ENCODE peak calls at places on chromosomes 1 and 21, in six cellular contexts. N, I, L, S, Y and K are unnamed samples. For H3K9me3, the result is how much of the 10 kb centered on the place peaks cover.

GRCh38 chr1:66944330-66945274 is 19.8 kb downstream of the MIER1 start:
- DNase-seq in L (peak), N (no peak), Y (peak), S (peak), I (no peak), K (no peak)

GRCh38 chr1:24929876-24930702 is at the start of gene RUNX3:
- DNase-seq in I (no peak), N (peak), L (no peak), Y (no peak), S (no peak), K (peak)

GRCh38 chr1:225855503-225856285 is 26.5 kb downstream of the TMEM63A start:
- DNase-seq in Y (no peak), I (no peak), L (no peak), S (no peak), N (no peak), K (no peak)

GRCh38 chr1:240501115-240501514 is 110.8 kb downstream of the GREM2 start:
- DNase-seq in S (peak), L (peak), N (no peak), I (no peak), Y (no peak), K (no peak)

GRCh38 chr1:113652773-113653172 is 106.5 kb downstream of the PHTF1 start:
- DNase-seq in S (no peak), Y (no peak), L (peak), N (no peak), I (no peak), K (no peak)

GRCh38 chr1:22754824-22755223 is 44.2 kb downstream of the EPHB2 start:
- DNase-seq in I (no peak), L (no peak), S (no peak), N (no peak), Y (no peak), K (no peak)

GRCh38 chr1:22709227-22709626 is 1.4 kb upstream of the EPHB2 start:
- DNase-seq in S (peak), I (no peak), L (no peak), N (peak), Y (no peak), K (no peak)

GRCh38 chr21:37008705-37009104 is 2.2 kb downstream of the RIPPLY3 start:
- DNase-seq in Y (no peak), S (no peak), L (no peak), N (no peak), I (no peak), K (no peak)

GRCh38 chr1:227889047-227889862 is 58.5 kb downstream of the WNT9A start:
- DNase-seq in N (peak), I (no peak), S (no peak), Y (no peak), L (no peak), K (no peak)

GRCh38 chr21:34204021-34204420 is 130.6 kb downstream of the MRPS6 start:
- DNase-seq in Y (no peak), N (no peak), L (no peak), S (no peak), I (no peak), K (no peak)

GRCh38 chr1:15249032-15249601 is 2.1 kb downstream of the FHAD1 start:
- DNase-seq in L (peak), Y (no peak), I (no peak), S (no peak), N (no peak), K (no peak)

GRCh38 chr1:209434066-209434465 is 149.4 kb upstream of the CAMK1G start:
- DNase-seq in I (no peak), L (no peak), Y (no peak), N (no peak), S (no peak), K (no peak)

GRCh38 chr1:115300087-115300856 is 37.8 kb downstream of the NGF start:
- DNase-seq in Y (peak), S (peak), N (no peak), I (no peak), L (peak), K (peak)

GRCh38 chr1:94142583-94142982 is 21.6 kb upstream of the ABCA4 start:
- DNase-seq in S (no peak), N (no peak), L (no peak), Y (no peak), I (no peak), K (no peak)
- H3K23ac ChIP-seq in S (no peak), N (no peak), L (no peak), Y (no peak), I (no peak), K (no peak)

GRCh38 chr1:95287825-95288224 is 53.8 kb downstream of the RWDD3 start:
- DNase-seq in N (no peak), I (no peak), L (no peak), Y (no peak), S (no peak), K (no peak)
- H3K9me3 ChIP-seq in N (under half), I (under half), L (under half), Y (under half), S (under half), K (under half)

DNA sequence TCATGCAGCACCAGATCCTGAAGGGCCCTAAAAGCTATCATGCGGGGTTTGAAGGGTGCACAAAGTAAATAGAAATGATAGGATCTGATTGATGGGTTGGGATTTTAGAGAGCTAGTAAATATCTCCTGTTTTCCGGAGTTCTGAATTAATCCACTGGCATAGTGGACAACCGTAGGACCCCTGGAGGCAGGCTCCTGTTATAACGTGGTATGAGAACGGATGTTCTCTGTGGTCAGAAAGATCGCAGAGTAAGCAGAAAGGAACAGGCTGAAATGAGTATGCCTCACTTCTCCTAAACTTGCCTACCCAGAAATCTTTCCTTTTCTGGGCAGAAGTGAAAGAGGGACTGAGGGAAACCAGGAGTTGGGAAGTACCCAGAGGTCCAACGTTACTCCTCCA is 470.8 kb downstream of the AJAP1 start:
- DNase-seq in I (no peak), S (no peak), L (no peak), Y (no peak), N (no peak), K (no peak)
- H3K23ac ChIP-seq in I (no peak), S (no peak), L (no peak), Y (no peak), N (no peak), K (no peak)

GRCh38 chr1:248787430-248787829 is 31.9 kb upstream of the LYPD8 start:
- DNase-seq in N (no peak), S (no peak), Y (no peak), I (no peak), L (no peak), K (no peak)
- H3K9me3 ChIP-seq in N (half or more), S (under half), Y (under half), I (half or more), L (under half), K (under half)

DNA sequence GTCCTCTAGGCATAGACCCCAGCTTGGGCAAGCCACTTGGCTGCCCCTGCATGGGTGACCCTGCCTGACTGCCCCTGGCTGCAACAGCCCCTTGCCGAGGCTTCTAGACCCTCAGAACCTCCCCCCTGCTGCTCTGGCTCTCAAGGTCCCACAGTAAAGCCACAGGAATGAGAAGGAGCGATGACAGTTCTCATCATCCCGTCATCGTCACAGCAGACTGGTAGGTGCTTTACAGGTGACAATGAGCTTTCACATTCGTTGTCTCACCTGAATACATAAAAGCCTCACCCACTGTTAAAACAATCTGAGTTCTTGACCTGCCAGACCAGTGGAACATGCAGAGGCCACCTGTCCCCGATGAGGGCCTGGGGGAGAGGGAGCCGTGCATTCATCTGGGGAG is 36.0 kb upstream of the GPR157 start:
- DNase-seq in I (no peak), S (no peak), Y (no peak), N (no peak), L (no peak), K (no peak)
- H3K23ac ChIP-seq in I (no peak), S (no peak), Y (no peak), N (no peak), L (peak), K (no peak)

DNA sequence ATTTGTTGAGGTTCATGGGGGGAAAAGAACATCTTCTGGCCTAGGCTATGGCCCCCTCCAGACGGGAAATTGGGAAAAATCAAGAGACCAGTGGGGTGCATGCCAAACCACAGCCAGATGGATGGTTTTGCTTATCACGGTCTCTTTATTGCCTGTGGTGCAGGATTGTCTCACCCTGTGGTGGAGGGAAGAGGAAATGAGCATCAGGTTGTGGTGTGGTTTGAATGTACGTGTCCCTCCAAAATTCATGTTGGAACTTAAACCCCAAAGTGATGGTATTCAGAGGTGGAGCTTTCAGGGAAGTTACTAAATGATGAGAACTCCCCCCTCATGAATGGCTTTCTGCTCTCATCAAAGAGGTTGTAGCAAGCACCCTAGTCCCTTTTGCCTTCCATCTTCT is 525.7 kb downstream of the NPHP4 start:
- DNase-seq in L (no peak), I (no peak), N (no peak), Y (no peak), S (no peak), K (no peak)
- H3K9me3 ChIP-seq in L (under half), I (under half), N (under half), Y (under half), S (under half), K (under half)

GRCh38 chr21:35510294-35510693 is 461.2 kb upstream of the RUNX1 start:
- DNase-seq in L (no peak), Y (no peak), I (no peak), S (no peak), N (no peak), K (no peak)
- H3K23ac ChIP-seq in L (no peak), Y (no peak), I (no peak), S (no peak), N (no peak), K (no peak)

GRCh38 chr1:152565535-152566215 is 905 bp downstream of the LCE3E start:
- DNase-seq in N (no peak), L (no peak), S (no peak), Y (no peak), I (no peak), K (no peak)
- H3K9me3 ChIP-seq in N (half or more), L (under half), S (under half), Y (under half), I (half or more), K (under half)